ENCODE peak calls at places on chromosomes 3 and 15, in seven cellular contexts. One of them, this sample, is unnamed.

GRCh38 chr15:51132384-51133139 is 37.9 kb upstream of the TNFAIP8L3 start:
- DNase-seq in NCI-H1436: no peak
- DNase-seq in kidney glomerular epithelial cell: peak
- DNase-seq in hippocampal formation: peak
- DNase-seq in left ventricle myocardium superior: peak
- DNase-seq in left lung: no peak
- DNase-seq in activated CD4-positive, alpha-beta memory T cell treated with anti-CD3 and anti-CD28 coated beads, Interleukin-2, amount 10 ng/mL, durations not matched to agents 7 days and 5 days: no peak
- DNase-seq in this sample: no peak

GRCh38 chr3:127366383-127366782 is 78.5 kb upstream of the PRR20G start:
- DNase-seq in NCI-H1436: no peak
- DNase-seq in kidney glomerular epithelial cell: no peak
- DNase-seq in hippocampal formation: no peak
- DNase-seq in left lung: no peak
- DNase-seq in left ventricle myocardium superior: no peak
- DNase-seq in activated CD4-positive, alpha-beta memory T cell treated with anti-CD3 and anti-CD28 coated beads, Interleukin-2, amount 10 ng/mL, durations not matched to agents 7 days and 5 days: no peak
- DNase-seq in this sample: no peak

GRCh38 chr15:88243895-88244787 is 12.4 kb downstream of the NTRK3 start:
- DNase-seq in NCI-H1436: no peak
- DNase-seq in left lung: no peak
- DNase-seq in hippocampal formation: no peak
- DNase-seq in activated CD4-positive, alpha-beta memory T cell treated with anti-CD3 and anti-CD28 coated beads, Interleukin-2, amount 10 ng/mL, durations not matched to agents 7 days and 5 days: no peak
- DNase-seq in kidney glomerular epithelial cell: peak
- DNase-seq in left ventricle myocardium superior: no peak
- DNase-seq in this sample: no peak

GRCh38 chr3:129633751-129634481 is 27.4 kb upstream of the PLXND1 start:
- DNase-seq in activated CD4-positive, alpha-beta memory T cell treated with anti-CD3 and anti-CD28 coated beads, Interleukin-2, amount 10 ng/mL, durations not matched to agents 7 days and 5 days: no peak
- DNase-seq in kidney glomerular epithelial cell: no peak
- DNase-seq in hippocampal formation: no peak
- DNase-seq in left lung: peak
- DNase-seq in NCI-H1436: no peak
- DNase-seq in left ventricle myocardium superior: no peak
- DNase-seq in this sample: no peak

GRCh38 chr3:123336441-123336851 is 112.4 kb downstream of the ADCY5 start:
- DNase-seq in left ventricle myocardium superior: no peak
- DNase-seq in left lung: peak
- DNase-seq in hippocampal formation: no peak
- DNase-seq in NCI-H1436: no peak
- DNase-seq in kidney glomerular epithelial cell: no peak
- DNase-seq in activated CD4-positive, alpha-beta memory T cell treated with anti-CD3 and anti-CD28 coated beads, Interleukin-2, amount 10 ng/mL, durations not matched to agents 7 days and 5 days: no peak
- DNase-seq in this sample: peak

GRCh38 chr3:182238141-182238540 is 526.4 kb downstream of the SOX2 start:
- DNase-seq in left lung: no peak
- DNase-seq in left ventricle myocardium superior: no peak
- DNase-seq in activated CD4-positive, alpha-beta memory T cell treated with anti-CD3 and anti-CD28 coated beads, Interleukin-2, amount 10 ng/mL, durations not matched to agents 7 days and 5 days: no peak
- DNase-seq in kidney glomerular epithelial cell: no peak
- DNase-seq in hippocampal formation: peak
- DNase-seq in NCI-H1436: no peak
- DNase-seq in this sample: no peak

GRCh38 chr3:52524752-52525661 is 8.7 kb downstream of the NT5DC2 start:
- DNase-seq in hippocampal formation: no peak
- DNase-seq in left ventricle myocardium superior: peak
- DNase-seq in left lung: peak
- DNase-seq in NCI-H1436: no peak
- DNase-seq in kidney glomerular epithelial cell: no peak
- DNase-seq in activated CD4-positive, alpha-beta memory T cell treated with anti-CD3 and anti-CD28 coated beads, Interleukin-2, amount 10 ng/mL, durations not matched to agents 7 days and 5 days: no peak
- DNase-seq in this sample: peak

GRCh38 chr3:171526869-171527268 is 66.7 kb upstream of the TNIK start:
- DNase-seq in hippocampal formation: no peak
- DNase-seq in left ventricle myocardium superior: no peak
- DNase-seq in activated CD4-positive, alpha-beta memory T cell treated with anti-CD3 and anti-CD28 coated beads, Interleukin-2, amount 10 ng/mL, durations not matched to agents 7 days and 5 days: no peak
- DNase-seq in NCI-H1436: no peak
- DNase-seq in kidney glomerular epithelial cell: no peak
- DNase-seq in left lung: no peak
- DNase-seq in this sample: no peak

GRCh38 chr3:72116226-72116625 is 331.3 kb upstream of the PROK2 start:
- DNase-seq in left ventricle myocardium superior: no peak
- DNase-seq in kidney glomerular epithelial cell: no peak
- DNase-seq in activated CD4-positive, alpha-beta memory T cell treated with anti-CD3 and anti-CD28 coated beads, Interleukin-2, amount 10 ng/mL, durations not matched to agents 7 days and 5 days: no peak
- DNase-seq in NCI-H1436: no peak
- DNase-seq in left lung: no peak
- DNase-seq in hippocampal formation: no peak
- DNase-seq in this sample: no peak

GRCh38 chr3:50806806-50807205 is 132.1 kb downstream of the DOCK3 start:
- DNase-seq in NCI-H1436: no peak
- DNase-seq in left lung: no peak
- DNase-seq in activated CD4-positive, alpha-beta memory T cell treated with anti-CD3 and anti-CD28 coated beads, Interleukin-2, amount 10 ng/mL, durations not matched to agents 7 days and 5 days: no peak
- DNase-seq in kidney glomerular epithelial cell: peak
- DNase-seq in left ventricle myocardium superior: no peak
- DNase-seq in hippocampal formation: no peak
- DNase-seq in this sample: no peak

GRCh38 chr3:31861839-31862238 is 119.2 kb downstream of the OSBPL10 start:
- DNase-seq in left lung: no peak
- DNase-seq in left ventricle myocardium superior: no peak
- DNase-seq in NCI-H1436: no peak
- DNase-seq in activated CD4-positive, alpha-beta memory T cell treated with anti-CD3 and anti-CD28 coated beads, Interleukin-2, amount 10 ng/mL, durations not matched to agents 7 days and 5 days: no peak
- DNase-seq in kidney glomerular epithelial cell: no peak
- DNase-seq in hippocampal formation: no peak
- DNase-seq in this sample: no peak

GRCh38 chr3:177603137-177603603 is 405.9 kb upstream of the TBL1XR1 start:
- DNase-seq in left lung: no peak
- DNase-seq in NCI-H1436: no peak
- DNase-seq in hippocampal formation: no peak
- DNase-seq in kidney glomerular epithelial cell: no peak
- DNase-seq in left ventricle myocardium superior: no peak
- DNase-seq in activated CD4-positive, alpha-beta memory T cell treated with anti-CD3 and anti-CD28 coated beads, Interleukin-2, amount 10 ng/mL, durations not matched to agents 7 days and 5 days: no peak
- DNase-seq in this sample: no peak

GRCh38 chr3:156948402-156949210 is 122.5 kb downstream of the LEKR1 start:
- DNase-seq in activated CD4-positive, alpha-beta memory T cell treated with anti-CD3 and anti-CD28 coated beads, Interleukin-2, amount 10 ng/mL, durations not matched to agents 7 days and 5 days: no peak
- DNase-seq in left lung: no peak
- DNase-seq in hippocampal formation: no peak
- DNase-seq in NCI-H1436: no peak
- DNase-seq in kidney glomerular epithelial cell: no peak
- DNase-seq in left ventricle myocardium superior: no peak
- DNase-seq in this sample: no peak

GRCh38 chr3:71956716-71957115 is 171.8 kb upstream of the PROK2 start:
- DNase-seq in hippocampal formation: no peak
- DNase-seq in left ventricle myocardium superior: no peak
- DNase-seq in kidney glomerular epithelial cell: no peak
- DNase-seq in NCI-H1436: no peak
- DNase-seq in left lung: no peak
- DNase-seq in activated CD4-positive, alpha-beta memory T cell treated with anti-CD3 and anti-CD28 coated beads, Interleukin-2, amount 10 ng/mL, durations not matched to agents 7 days and 5 days: no peak
- DNase-seq in this sample: no peak

GRCh38 chr15:77599899-77600298 is 32.8 kb downstream of the LINGO1 start:
- DNase-seq in NCI-H1436: peak
- DNase-seq in kidney glomerular epithelial cell: no peak
- DNase-seq in left lung: no peak
- DNase-seq in activated CD4-positive, alpha-beta memory T cell treated with anti-CD3 and anti-CD28 coated beads, Interleukin-2, amount 10 ng/mL, durations not matched to agents 7 days and 5 days: no peak
- DNase-seq in hippocampal formation: no peak
- DNase-seq in left ventricle myocardium superior: peak
- DNase-seq in this sample: no peak

GRCh38 chr3:38723569-38724391 is 74.3 kb upstream of the SCN5A start:
- DNase-seq in NCI-H1436: no peak
- DNase-seq in kidney glomerular epithelial cell: no peak
- DNase-seq in hippocampal formation: no peak
- DNase-seq in left lung: no peak
- DNase-seq in left ventricle myocardium superior: peak
- DNase-seq in activated CD4-positive, alpha-beta memory T cell treated with anti-CD3 and anti-CD28 coated beads, Interleukin-2, amount 10 ng/mL, durations not matched to agents 7 days and 5 days: no peak
- DNase-seq in this sample: no peak

GRCh38 chr15:95120595-95120994 is 889.2 kb downstream of the MCTP2 start:
- DNase-seq in activated CD4-positive, alpha-beta memory T cell treated with anti-CD3 and anti-CD28 coated beads, Interleukin-2, amount 10 ng/mL, durations not matched to agents 7 days and 5 days: no peak
- DNase-seq in left lung: no peak
- DNase-seq in kidney glomerular epithelial cell: no peak
- DNase-seq in hippocampal formation: no peak
- DNase-seq in left ventricle myocardium superior: no peak
- DNase-seq in NCI-H1436: no peak
- DNase-seq in this sample: no peak

GRCh38 chr3:78406396-78406795 is 1361.4 kb downstream of the ROBO1 start:
- DNase-seq in left ventricle myocardium superior: no peak
- DNase-seq in activated CD4-positive, alpha-beta memory T cell treated with anti-CD3 and anti-CD28 coated beads, Interleukin-2, amount 10 ng/mL, durations not matched to agents 7 days and 5 days: no peak
- DNase-seq in hippocampal formation: no peak
- DNase-seq in NCI-H1436: no peak
- DNase-seq in kidney glomerular epithelial cell: no peak
- DNase-seq in left lung: no peak
- DNase-seq in this sample: no peak

GRCh38 chr3:9396301-9396631 is 1.1 kb upstream of the SETD5 start:
- DNase-seq in activated CD4-positive, alpha-beta memory T cell treated with anti-CD3 and anti-CD28 coated beads, Interleukin-2, amount 10 ng/mL, durations not matched to agents 7 days and 5 days: peak
- DNase-seq in left ventricle myocardium superior: no peak
- DNase-seq in kidney glomerular epithelial cell: peak
- DNase-seq in left lung: peak
- DNase-seq in hippocampal formation: peak
- DNase-seq in NCI-H1436: peak
- DNase-seq in this sample: no peak

GRCh38 chr3:46924921-46925584 is 47.5 kb downstream of the PTH1R start:
- DNase-seq in kidney glomerular epithelial cell: no peak
- DNase-seq in NCI-H1436: no peak
- DNase-seq in activated CD4-positive, alpha-beta memory T cell treated with anti-CD3 and anti-CD28 coated beads, Interleukin-2, amount 10 ng/mL, durations not matched to agents 7 days and 5 days: no peak
- DNase-seq in left lung: peak
- DNase-seq in hippocampal formation: no peak
- DNase-seq in left ventricle myocardium superior: no peak
- DNase-seq in this sample: peak

GRCh38 chr3:153138267-153139210 is 23.5 kb upstream of the RAP2B start:
- DNase-seq in NCI-H1436: no peak
- DNase-seq in left lung: peak
- DNase-seq in hippocampal formation: no peak
- DNase-seq in left ventricle myocardium superior: no peak
- DNase-seq in activated CD4-positive, alpha-beta memory T cell treated with anti-CD3 and anti-CD28 coated beads, Interleukin-2, amount 10 ng/mL, durations not matched to agents 7 days and 5 days: peak
- DNase-seq in kidney glomerular epithelial cell: peak
- DNase-seq in this sample: no peak

GRCh38 chr3:13025090-13025489 is 48.1 kb downstream of the IQSEC1 start:
- DNase-seq in left lung: peak
- DNase-seq in hippocampal formation: peak
- DNase-seq in activated CD4-positive, alpha-beta memory T cell treated with anti-CD3 and anti-CD28 coated beads, Interleukin-2, amount 10 ng/mL, durations not matched to agents 7 days and 5 days: no peak
- DNase-seq in NCI-H1436: no peak
- DNase-seq in kidney glomerular epithelial cell: no peak
- DNase-seq in left ventricle myocardium superior: peak
- DNase-seq in this sample: peak

GRCh38 chr15:71680079-71680461 is 130.3 kb upstream of the NR2E3 start:
- DNase-seq in hippocampal formation: no peak
- DNase-seq in NCI-H1436: no peak
- DNase-seq in activated CD4-positive, alpha-beta memory T cell treated with anti-CD3 and anti-CD28 coated beads, Interleukin-2, amount 10 ng/mL, durations not matched to agents 7 days and 5 days: no peak
- DNase-seq in left ventricle myocardium superior: no peak
- DNase-seq in kidney glomerular epithelial cell: no peak
- DNase-seq in left lung: no peak
- DNase-seq in this sample: no peak

GRCh38 chr15:86654501-86654900 is 574.8 kb downstream of the AGBL1 start:
- DNase-seq in NCI-H1436: no peak
- DNase-seq in left ventricle myocardium superior: no peak
- DNase-seq in kidney glomerular epithelial cell: no peak
- DNase-seq in hippocampal formation: no peak
- DNase-seq in left lung: no peak
- DNase-seq in activated CD4-positive, alpha-beta memory T cell treated with anti-CD3 and anti-CD28 coated beads, Interleukin-2, amount 10 ng/mL, durations not matched to agents 7 days and 5 days: no peak
- DNase-seq in this sample: no peak

GRCh38 chr3:14139771-14140170 is 14.9 kb downstream of the TMEM43 start:
- DNase-seq in NCI-H1436: no peak
- DNase-seq in left ventricle myocardium superior: no peak
- DNase-seq in hippocampal formation: no peak
- DNase-seq in activated CD4-positive, alpha-beta memory T cell treated with anti-CD3 and anti-CD28 coated beads, Interleukin-2, amount 10 ng/mL, durations not matched to agents 7 days and 5 days: no peak
- DNase-seq in left lung: no peak
- DNase-seq in kidney glomerular epithelial cell: no peak
- DNase-seq in this sample: no peak

GRCh38 chr3:10495003-10495402 is 10.4 kb downstream of the ATP2B2 start:
- DNase-seq in left ventricle myocardium superior: peak
- DNase-seq in hippocampal formation: no peak
- DNase-seq in kidney glomerular epithelial cell: no peak
- DNase-seq in activated CD4-positive, alpha-beta memory T cell treated with anti-CD3 and anti-CD28 coated beads, Interleukin-2, amount 10 ng/mL, durations not matched to agents 7 days and 5 days: no peak
- DNase-seq in NCI-H1436: no peak
- DNase-seq in left lung: peak
- DNase-seq in this sample: peak

GRCh38 chr15:90062023-90062728 is 40.1 kb downstream of the IDH2 start:
- DNase-seq in activated CD4-positive, alpha-beta memory T cell treated with anti-CD3 and anti-CD28 coated beads, Interleukin-2, amount 10 ng/mL, durations not matched to agents 7 days and 5 days: peak
- DNase-seq in left ventricle myocardium superior: peak
- DNase-seq in NCI-H1436: peak
- DNase-seq in left lung: peak
- DNase-seq in kidney glomerular epithelial cell: no peak
- DNase-seq in hippocampal formation: no peak
- DNase-seq in this sample: peak

GRCh38 chr3:187742351-187743171 is 2.7 kb downstream of the BCL6 start:
- DNase-seq in NCI-H1436: no peak
- DNase-seq in left lung: no peak
- DNase-seq in kidney glomerular epithelial cell: peak
- DNase-seq in hippocampal formation: peak
- DNase-seq in activated CD4-positive, alpha-beta memory T cell treated with anti-CD3 and anti-CD28 coated beads, Interleukin-2, amount 10 ng/mL, durations not matched to agents 7 days and 5 days: peak
- DNase-seq in left ventricle myocardium superior: peak
- DNase-seq in this sample: no peak

GRCh38 chr3:17473761-17474160 is 268.7 kb downstream of the TBC1D5 start:
- DNase-seq in hippocampal formation: no peak
- DNase-seq in activated CD4-positive, alpha-beta memory T cell treated with anti-CD3 and anti-CD28 coated beads, Interleukin-2, amount 10 ng/mL, durations not matched to agents 7 days and 5 days: no peak
- DNase-seq in left ventricle myocardium superior: no peak
- DNase-seq in NCI-H1436: no peak
- DNase-seq in kidney glomerular epithelial cell: no peak
- DNase-seq in left lung: no peak
- DNase-seq in this sample: no peak

GRCh38 chr3:192833177-192833890 is 84.3 kb downstream of the MB21D2 start:
- DNase-seq in hippocampal formation: no peak
- DNase-seq in left ventricle myocardium superior: no peak
- DNase-seq in kidney glomerular epithelial cell: no peak
- DNase-seq in left lung: no peak
- DNase-seq in activated CD4-positive, alpha-beta memory T cell treated with anti-CD3 and anti-CD28 coated beads, Interleukin-2, amount 10 ng/mL, durations not matched to agents 7 days and 5 days: no peak
- DNase-seq in NCI-H1436: no peak
- DNase-seq in this sample: no peak

GRCh38 chr3:129441782-129442181 is 1.8 kb downstream of the IFT122 start:
- DNase-seq in kidney glomerular epithelial cell: no peak
- DNase-seq in NCI-H1436: no peak
- DNase-seq in left lung: no peak
- DNase-seq in activated CD4-positive, alpha-beta memory T cell treated with anti-CD3 and anti-CD28 coated beads, Interleukin-2, amount 10 ng/mL, durations not matched to agents 7 days and 5 days: no peak
- DNase-seq in hippocampal formation: peak
- DNase-seq in left ventricle myocardium superior: peak
- DNase-seq in this sample: no peak

GRCh38 chr3:122975924-122976293 is 51.7 kb downstream of the SEMA5B start:
- DNase-seq in activated CD4-positive, alpha-beta memory T cell treated with anti-CD3 and anti-CD28 coated beads, Interleukin-2, amount 10 ng/mL, durations not matched to agents 7 days and 5 days: peak
- DNase-seq in left lung: no peak
- DNase-seq in hippocampal formation: no peak
- DNase-seq in NCI-H1436: no peak
- DNase-seq in left ventricle myocardium superior: no peak
- DNase-seq in kidney glomerular epithelial cell: no peak
- DNase-seq in this sample: no peak

GRCh38 chr3:16741103-16741758 is 136.0 kb upstream of the DAZL start:
- DNase-seq in left lung: no peak
- DNase-seq in activated CD4-positive, alpha-beta memory T cell treated with anti-CD3 and anti-CD28 coated beads, Interleukin-2, amount 10 ng/mL, durations not matched to agents 7 days and 5 days: no peak
- DNase-seq in kidney glomerular epithelial cell: no peak
- DNase-seq in NCI-H1436: no peak
- DNase-seq in hippocampal formation: no peak
- DNase-seq in left ventricle myocardium superior: no peak
- DNase-seq in this sample: no peak

GRCh38 chr3:66592927-66593625 is 92.3 kb upstream of the LRIG1 start:
- DNase-seq in activated CD4-positive, alpha-beta memory T cell treated with anti-CD3 and anti-CD28 coated beads, Interleukin-2, amount 10 ng/mL, durations not matched to agents 7 days and 5 days: no peak
- DNase-seq in left lung: no peak
- DNase-seq in NCI-H1436: no peak
- DNase-seq in left ventricle myocardium superior: no peak
- DNase-seq in kidney glomerular epithelial cell: no peak
- DNase-seq in hippocampal formation: no peak
- DNase-seq in this sample: no peak